ENCODE peak calls at places on chromosomes 6 and 20, in nine cellular contexts. F is MCF 10A, R is GM20000, P is retinal pigment epithelial cell, J is cardiac muscle cell, X is fibroblast of pulmonary artery, W is left ventricle myocardium inferior, Q is AG04450, Z is endothelial cell. O is an unnamed sample.

GRCh38 chr6:62338477-62338876 is 52.5 kb upstream of the KHDRBS2 start:
- DNase-seq in F (no peak), R (no peak), P (no peak), J (no peak), X (no peak), W (no peak), Q (no peak), Z (no peak), O (no peak)

GRCh38 chr20:18541741-18542140 is 25.5 kb upstream of the SMIM26 start:
- DNase-seq in F (peak; percentile 18), R (no peak), P (no peak), J (no peak), X (no peak), W (no peak), Q (no peak), Z (no peak), O (no peak)

GRCh38 chr6:53309059-53309896 is 39.5 kb downstream of the ELOVL5 start:
- DNase-seq in F (peak; percentile 77), R (peak; percentile 46), P (peak; percentile 86), J (no peak), X (peak; percentile 93), W (no peak), Q (no peak), Z (no peak), O (no peak)

GRCh38 chr6:27582928-27583725 is 110.2 kb upstream of the ZNF184 start:
- DNase-seq in F (peak; percentile 63), R (peak; percentile 63), P (no peak), J (peak; percentile 19), X (peak; percentile 63), W (no peak), Q (no peak), Z (peak; percentile 67), O (no peak)

GRCh38 chr20:12049125-12049524 is 131.4 kb downstream of the BTBD3 start:
- DNase-seq in F (no peak), R (no peak), P (peak; percentile 24), J (no peak), X (peak; percentile 47), W (no peak), Q (peak; percentile 24), Z (no peak), O (no peak)

GRCh38 chr20:34240698-34241615 is at the start of gene ASIP:
- DNase-seq in F (no peak), R (no peak), P (no peak), J (no peak), X (no peak), W (no peak), Q (no peak), Z (no peak), O (no peak)

GRCh38 chr20:58374906-58375760 is 13.9 kb upstream of the VAPB start:
- DNase-seq in F (no peak), R (no peak), P (no peak), J (peak; percentile 18), X (peak; percentile 67), W (no peak), Q (no peak), Z (peak; percentile 16), O (no peak)

GRCh38 chr6:28727559-28728211 is 196.1 kb downstream of the TRIM27 start:
- DNase-seq in F (no peak), R (no peak), P (no peak), J (no peak), X (no peak), W (no peak), Q (no peak), Z (no peak), O (no peak)

GRCh38 chr6:139334791-139335446 is 39.5 kb downstream of the CITED2 start:
- DNase-seq in F (peak; percentile 88), R (no peak), P (peak; percentile 29), J (no peak), X (peak; percentile 97), W (no peak), Q (peak; percentile 71), Z (no peak), O (no peak)

GRCh38 chr6:37499433-37500293 is at the start of gene CCDC167:
- DNase-seq in F (peak; percentile 96), R (peak; percentile 94), P (peak; percentile 86), J (peak; percentile 98), X (peak; percentile 97), W (peak; percentile 94), Q (peak; percentile 93), Z (peak; percentile 96), O (peak; percentile 94)

GRCh38 chr20:483791-484644 is 21.7 kb upstream of the TBC1D20 start:
- DNase-seq in F (no peak), R (no peak), P (no peak), J (no peak), X (no peak), W (peak; percentile 60), Q (no peak), Z (no peak), O (no peak)

GRCh38 chr6:34205466-34205865 is 31.2 kb upstream of the HMGA1 start:
- DNase-seq in F (no peak), R (no peak), P (no peak), J (no peak), X (no peak), W (no peak), Q (no peak), Z (no peak), O (no peak)

GRCh38 chr6:16090920-16091319 is 38.0 kb upstream of the MYLIP start:
- DNase-seq in F (no peak), R (no peak), P (no peak), J (no peak), X (no peak), W (no peak), Q (no peak), Z (no peak), O (no peak)

GRCh38 chr6:69866351-69867074 is at the start of gene COL19A1:
- DNase-seq in F (no peak), R (peak; percentile 59), P (no peak), J (peak; percentile 51), X (no peak), W (peak; percentile 22), Q (no peak), Z (peak; percentile 26), O (peak; percentile 11)

DNA sequence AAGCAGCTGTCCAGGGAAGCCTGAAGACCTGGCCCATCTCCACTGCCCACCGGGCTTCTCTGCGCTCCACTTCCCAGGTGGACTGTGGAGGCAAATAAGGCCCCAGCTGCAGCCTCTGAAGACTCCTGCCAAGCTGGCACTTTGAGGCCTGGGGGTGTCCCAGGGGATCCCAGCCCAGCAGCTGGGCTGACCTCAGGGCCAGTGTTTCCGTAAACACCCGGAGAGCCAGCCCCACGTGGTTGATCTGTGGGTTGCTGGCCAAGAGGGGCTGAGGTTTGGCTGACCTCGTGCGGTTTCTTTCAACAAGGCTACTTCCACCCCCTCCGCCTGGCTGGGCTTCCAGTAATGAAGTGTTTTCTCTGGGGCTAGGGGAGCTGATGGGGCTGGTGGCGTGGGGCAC is 12.4 kb upstream of the CCN5 start:
- DNase-seq in F (peak; percentile 34), R (peak; percentile 59), P (peak; percentile 71), J (no peak), X (peak; percentile 95), W (peak; percentile 91), Q (peak; percentile 87), Z (no peak), O (no peak)
- TF ChIP-seq CTCF in F (no peak), R (no peak), P (no peak), J (no peak), X (no peak), W (peak; percentile 23), Q (no peak), Z (no peak), O (no peak)

GRCh38 chr6:46287043-46287442 is 116.3 kb upstream of the ENPP5 start:
- DNase-seq in F (no peak), R (no peak), P (no peak), J (no peak), X (no peak), W (no peak), Q (no peak), Z (no peak), O (no peak)

GRCh38 chr6:46281110-46281509 is 110.3 kb upstream of the ENPP5 start:
- DNase-seq in F (no peak), R (no peak), P (no peak), J (no peak), X (no peak), W (no peak), Q (no peak), Z (no peak), O (no peak)

GRCh38 chr6:46288863-46289262 is 118.1 kb upstream of the ENPP5 start:
- DNase-seq in F (no peak), R (no peak), P (no peak), J (peak; percentile 10), X (no peak), W (no peak), Q (no peak), Z (no peak), O (no peak)

GRCh38 chr6:46287681-46288080 is 116.9 kb upstream of the ENPP5 start:
- DNase-seq in F (no peak), R (no peak), P (no peak), J (no peak), X (no peak), W (no peak), Q (no peak), Z (no peak), O (no peak)

DNA sequence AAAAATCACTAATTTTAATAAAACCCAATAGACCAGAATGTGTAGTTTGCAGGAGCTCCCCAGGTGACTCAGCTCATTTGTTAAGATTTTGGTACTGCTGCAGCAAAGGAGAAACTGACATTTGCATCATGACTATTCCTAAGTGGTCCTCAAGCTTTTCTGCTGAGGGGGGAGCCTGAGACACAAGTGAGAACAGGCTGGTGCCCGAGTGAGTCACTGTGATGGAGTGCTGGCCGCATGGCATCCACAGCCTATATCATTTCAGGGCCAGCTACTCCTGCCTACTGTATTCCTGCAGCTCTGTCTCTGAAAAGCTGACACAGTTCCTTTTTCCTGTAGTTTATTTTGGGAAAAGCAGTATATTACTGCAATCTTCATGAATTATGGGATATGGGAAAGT is 113.7 kb upstream of the ENPP5 start:
- DNase-seq in F (no peak), R (no peak), P (no peak), J (no peak), X (no peak), W (no peak), Q (no peak), Z (no peak), O (no peak)
- TF ChIP-seq CTCF in F (no peak), R (no peak), P (no peak), J (no peak), X (no peak), W (no peak), Q (no peak), Z (no peak), O (no peak)

DNA sequence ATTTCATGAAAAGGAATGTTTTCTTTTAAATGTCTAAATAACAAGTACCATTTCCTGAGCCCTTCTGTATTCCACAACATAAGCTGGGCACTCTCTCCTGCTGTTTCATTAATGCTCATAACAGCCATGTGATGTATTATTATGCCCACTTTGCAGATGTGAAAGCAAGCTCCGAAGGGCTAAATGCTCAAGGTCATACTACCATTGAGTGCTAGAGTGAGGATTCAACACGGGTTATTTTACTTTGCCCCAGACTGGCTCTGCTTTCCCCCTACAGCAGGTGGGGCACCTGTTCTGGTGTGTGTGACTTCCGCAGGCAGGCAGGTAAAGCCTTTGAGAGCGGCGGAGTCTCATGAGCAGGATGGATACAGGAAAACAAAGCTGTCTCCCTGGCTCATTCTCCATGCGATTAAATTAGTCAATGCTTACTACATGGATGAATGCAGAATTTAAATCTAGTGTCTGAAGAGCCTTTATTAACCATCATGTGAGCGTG is 30.3 kb downstream of the CNKSR3 start:
- DNase-seq in F (no peak), R (no peak), P (no peak), J (no peak), X (no peak), W (no peak), Q (no peak), Z (no peak), O (no peak)
- TF ChIP-seq CTCF in F (no peak), R (no peak), P (no peak), J (no peak), X (no peak), W (no peak), Q (no peak), Z (no peak), O (no peak)

GRCh38 chr20:60085551-60086132 is 127.4 kb downstream of the CDH26 start:
- DNase-seq in F (no peak), R (no peak), P (no peak), J (no peak), X (no peak), W (no peak), Q (no peak), Z (no peak), O (no peak)
- TF ChIP-seq CTCF in F (no peak), R (no peak), P (peak; percentile 7), J (no peak), X (no peak), W (no peak), Q (no peak), Z (no peak), O (no peak)

O was measured in progenitor cell of endocrine pancreas.